ENCODE peak calls at places on chromosomes 5 and 9, in eight cellular contexts. M is upper lobe of right lung, K is cardiac muscle cell, Y is lower lobe of right lung, I is astrocyte, V is thyroid gland, D is HepG2, F is mammary epithelial cell. W is an unnamed sample.

GRCh38 chr5:7849531-7850240 is 1.2 kb downstream of the CFAP90 start:
- DNase-seq in M (peak; percentile 60), K (peak; percentile 72), Y (no peak), I (no peak), V (peak; percentile 10), D (peak; percentile 26), F (no peak), W (no peak)

GRCh38 chr9:134533850-134534585 is 107.6 kb upstream of the COL5A1 start:
- DNase-seq in M (no peak), K (no peak), Y (no peak), I (peak; percentile 80), V (no peak), D (no peak), F (no peak), W (peak; percentile 56)

GRCh38 chr5:135954899-135955298 is at the start of gene LECT2:
- DNase-seq in M (no peak), K (no peak), Y (no peak), I (no peak), V (no peak), D (no peak), F (no peak), W (no peak)

GRCh38 chr9:131849391-131849790 is 109.5 kb upstream of the RAPGEF1 start:
- DNase-seq in M (no peak), K (no peak), Y (no peak), I (no peak), V (no peak), D (no peak), F (no peak), W (no peak)

GRCh38 chr5:130836729-130837660 is 328.1 kb downstream of the HINT1 start:
- DNase-seq in M (no peak), K (no peak), Y (no peak), I (no peak), V (no peak), D (no peak), F (peak; percentile 43), W (no peak)

GRCh38 chr5:64766105-64766504 is 2.4 kb downstream of the SREK1IP1 start:
- DNase-seq in M (no peak), K (no peak), Y (no peak), I (no peak), V (no peak), D (peak; percentile 30), F (peak; percentile 96), W (no peak)

GRCh38 chr9:75889977-75890540 is 414 bp upstream of the PCSK5 start:
- DNase-seq in M (no peak), K (peak; percentile 44), Y (no peak), I (peak; percentile 65), V (peak; percentile 43), D (no peak), F (peak; percentile 64), W (no peak)

GRCh38 chr5:52705720-52706119 is 82.0 kb upstream of the ITGA1 start:
- DNase-seq in M (no peak), K (no peak), Y (no peak), I (no peak), V (no peak), D (no peak), F (peak; percentile 6), W (no peak)

GRCh38 chr5:173662896-173663809 is 46.7 kb upstream of the BOD1 start:
- DNase-seq in M (no peak), K (no peak), Y (no peak), I (no peak), V (no peak), D (peak; percentile 42), F (no peak), W (no peak)

GRCh38 chr5:40615586-40616193 is 64.0 kb upstream of the PTGER4 start:
- DNase-seq in M (no peak), K (no peak), Y (no peak), I (peak; percentile 25), V (no peak), D (no peak), F (peak; percentile 72), W (no peak)

DNA sequence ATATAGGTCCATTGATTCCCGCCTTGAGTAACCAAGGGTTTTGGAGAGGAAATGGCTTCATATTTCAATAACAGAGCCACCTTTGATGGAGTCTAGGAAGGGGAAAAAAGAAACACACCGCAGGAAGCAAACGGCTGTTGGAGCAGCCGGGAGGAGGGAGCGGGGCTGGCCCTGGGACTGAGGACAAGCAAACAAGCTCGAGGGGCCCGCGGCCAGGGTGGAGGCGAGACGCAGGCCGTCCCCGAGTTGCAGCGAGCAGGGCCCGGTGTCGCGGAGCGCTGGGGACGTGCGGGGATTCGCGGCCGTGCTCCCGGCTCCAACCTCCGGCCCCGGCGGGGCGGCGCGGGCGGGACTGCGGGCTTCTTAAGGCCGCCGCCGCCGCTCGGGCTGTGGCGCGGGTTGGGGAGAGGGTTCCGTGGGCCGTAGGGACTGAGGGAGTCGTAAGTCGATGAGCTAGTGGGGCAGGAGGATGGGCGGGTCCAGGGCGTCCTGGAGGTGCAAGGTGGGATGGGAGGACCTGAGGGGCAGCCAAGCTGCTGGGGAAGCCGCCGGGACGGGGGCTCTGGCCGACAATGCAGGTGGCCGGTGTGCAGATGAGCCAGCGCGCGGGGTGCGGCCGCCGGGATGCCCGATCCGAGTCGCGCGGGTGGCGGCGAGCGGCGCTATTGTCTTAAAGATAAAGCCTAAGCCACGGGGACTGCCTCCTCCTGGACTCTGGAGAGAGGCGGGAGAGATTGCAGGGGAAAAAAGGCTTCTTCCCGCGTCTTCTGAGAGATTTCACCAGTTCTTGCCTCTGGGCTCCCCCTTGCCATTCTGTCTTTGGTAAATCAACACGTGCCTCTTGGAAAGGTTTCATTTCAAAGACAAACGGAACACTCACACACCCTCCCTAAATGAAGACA is 1.5 kb upstream of the HAPLN1 start:
- DNase-seq in M (peak; percentile 79), K (peak; percentile 87), Y (peak; percentile 59), I (peak; percentile 62), V (peak; percentile 45), D (peak; percentile 20), F (peak; percentile 57), W (peak; percentile 78)
- TF ChIP-seq CTCF in M (peak; percentile 38), K (peak; percentile 70), Y (peak; percentile 37), I (peak; percentile 38), V (peak; percentile 39), D (peak; percentile 85), F (peak; percentile 41), W (peak; percentile 9)

GRCh38 chr9:77912895-77913693 is 118.5 kb downstream of the GNAQ start:
- DNase-seq in M (no peak), K (no peak), Y (no peak), I (peak; percentile 73), V (no peak), D (no peak), F (peak; percentile 58), W (no peak)

GRCh38 chr9:77909306-77909705 is 122.3 kb downstream of the GNAQ start:
- DNase-seq in M (no peak), K (no peak), Y (no peak), I (no peak), V (no peak), D (no peak), F (no peak), W (no peak)

GRCh38 chr9:77910216-77910615 is 121.4 kb downstream of the GNAQ start:
- DNase-seq in M (no peak), K (no peak), Y (no peak), I (no peak), V (no peak), D (no peak), F (no peak), W (no peak)

GRCh38 chr9:77908293-77908692 is 123.3 kb downstream of the GNAQ start:
- DNase-seq in M (no peak), K (no peak), Y (no peak), I (no peak), V (no peak), D (no peak), F (no peak), W (no peak)

DNA sequence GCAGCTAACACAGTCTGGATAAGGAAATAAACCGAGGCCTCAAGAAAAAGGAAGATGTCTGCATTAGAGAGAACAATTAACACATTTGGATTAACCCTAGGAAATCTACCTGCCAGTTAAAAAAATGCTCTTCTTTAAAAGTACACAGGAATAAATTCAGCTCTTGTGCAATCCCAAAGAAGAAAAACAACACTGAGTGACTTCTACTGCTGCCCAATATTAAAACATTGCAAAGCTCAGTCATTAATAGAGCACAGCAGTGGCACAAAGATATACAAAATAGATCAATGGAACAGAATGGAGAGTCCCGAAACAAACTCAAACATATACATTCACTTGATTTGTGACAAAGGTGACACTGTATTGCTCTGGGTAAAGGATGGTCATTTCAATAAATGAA is 119.7 kb downstream of the GNAQ start:
- DNase-seq in M (no peak), K (no peak), Y (no peak), I (no peak), V (no peak), D (no peak), F (no peak), W (no peak)
- H3K4me1 ChIP-seq in M (peaks cover 19% of the 10 kb centered on the region), K (peaks cover 24% of the 10 kb centered on the region), Y (peaks cover 23% of the 10 kb centered on the region), I (peaks cover 11% of the 10 kb centered on the region), V (no peaks in the 10 kb centered on the region), D (no peaks in the 10 kb centered on the region), F (peaks cover 16% of the 10 kb centered on the region), W (peaks cover 2% of the 10 kb centered on the region)

GRCh38 chr9:37778534-37778933 is 6.3 kb downstream of the EXOSC3 start:
- DNase-seq in M (no peak), K (no peak), Y (no peak), I (no peak), V (no peak), D (no peak), F (no peak), W (no peak)

GRCh38 chr9:37788328-37788727 is 3.5 kb upstream of the EXOSC3 start:
- DNase-seq in M (no peak), K (no peak), Y (no peak), I (no peak), V (no peak), D (no peak), F (no peak), W (no peak)

GRCh38 chr9:37784640-37785483 is at the start of gene EXOSC3:
- DNase-seq in M (peak; percentile 95), K (peak; percentile 96), Y (peak; percentile 94), I (peak; percentile 84), V (peak; percentile 86), D (peak; percentile 92), F (peak; percentile 92), W (peak; percentile 95)

GRCh38 chr9:37787059-37787458 is 2.2 kb upstream of the EXOSC3 start:
- DNase-seq in M (no peak), K (no peak), Y (peak; percentile 50), I (no peak), V (no peak), D (no peak), F (no peak), W (no peak)

DNA sequence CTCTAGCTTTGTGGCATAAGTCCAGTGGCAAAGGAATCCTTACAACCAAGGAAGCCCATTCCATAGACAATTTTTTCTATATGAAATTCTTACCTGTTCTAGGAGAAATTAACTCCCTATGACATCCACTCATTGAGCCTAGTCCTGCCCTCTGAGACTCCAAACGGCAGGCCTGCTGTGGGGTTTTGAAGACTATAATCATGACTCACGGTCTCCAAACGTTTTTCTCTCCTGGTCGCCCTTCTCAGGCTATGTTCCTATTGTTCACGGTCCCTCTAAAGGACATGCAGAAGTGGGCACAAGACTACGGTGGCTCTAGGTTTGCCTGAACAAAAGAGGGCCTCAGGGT is 599 bp downstream of the EXOSC3 start:
- DNase-seq in M (no peak), K (no peak), Y (no peak), I (no peak), V (no peak), D (no peak), F (peak; percentile 20), W (no peak)
- H3K4me3 ChIP-seq in M (peak overlapping the region; percentile 99), K (peak overlapping the region; percentile 79), Y (peak overlapping the region; percentile 95), I (peak overlapping the region; percentile 96), V (peak overlapping the region; percentile 90), D (peak overlapping the region; percentile 95), F (peak overlapping the region; percentile 97), W (peak overlapping the region; percentile 95)

DNA sequence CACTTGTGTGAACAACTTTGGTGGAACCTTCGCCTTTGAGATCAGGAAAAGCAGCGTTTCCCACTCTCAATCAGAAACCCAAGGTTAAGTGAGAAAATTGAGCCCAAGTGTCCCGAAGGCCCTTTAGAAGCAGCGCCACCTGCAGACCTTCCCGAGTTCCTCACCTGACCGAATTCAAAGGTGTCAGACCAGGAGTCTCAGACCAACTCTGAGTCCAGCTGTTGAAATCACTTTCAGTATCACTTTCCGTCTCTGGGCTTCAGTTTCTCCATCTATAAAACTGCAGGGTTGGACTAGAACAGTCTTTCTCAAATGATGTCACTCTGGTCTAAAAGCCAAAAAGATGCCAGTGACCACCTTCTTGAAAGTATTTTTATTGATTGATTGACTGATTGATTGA is 31.7 kb upstream of the GRHPR start:
- DNase-seq in M (no peak), K (peak; percentile 66), Y (no peak), I (no peak), V (peak; percentile 25), D (peak; percentile 30), F (peak; percentile 29), W (no peak)
- TF ChIP-seq CTCF in M (peak; percentile 23), K (peak; percentile 28), Y (peak; percentile 31), I (peak; percentile 19), V (peak; percentile 39), D (peak; percentile 65), F (peak; percentile 37), W (peak; percentile 38)

W was measured in kidney.